ENCODE peak calls at places on chromosomes 11 and 22, in six cellular contexts. C is iPS DF 6.9, R is kidney epithelial cell, T is endodermal cell, J is HEK293T, B is T-helper 1 cell. Z is an unnamed sample.

GRCh38 chr22:33823552-33823951 is 96.7 kb downstream of the LARGE1 start:
- DNase-seq in B (no peak), J (no peak), C (no peak), R (no peak), T (no peak), Z (no peak)

GRCh38 chr22:30880181-30880601 is 88.4 kb downstream of the MORC2 start:
- DNase-seq in J (no peak), R (no peak), T (no peak), B (no peak), C (no peak), Z (no peak)

GRCh38 chr11:11513438-11513837 is 108.4 kb downstream of the GALNT18 start:
- DNase-seq in R (no peak), J (no peak), T (no peak), C (no peak), B (no peak), Z (no peak)

GRCh38 chr11:11387201-11387600 is 34.2 kb upstream of the CSNK2A3 start:
- DNase-seq in C (no peak), J (no peak), T (peak), B (no peak), R (no peak), Z (no peak)

GRCh38 chr11:117901601-117902000 is 25.1 kb upstream of the FXYD6 start:
- DNase-seq in T (peak), R (no peak), C (no peak), J (no peak), B (no peak), Z (no peak)

GRCh38 chr11:36191941-36192340 is 97.3 kb downstream of the COMMD9 start:
- DNase-seq in R (no peak), T (no peak), C (no peak), J (no peak), B (no peak), Z (no peak)

GRCh38 chr11:65958774-65959420 is 2.6 kb upstream of the SART1 start:
- DNase-seq in C (no peak), R (no peak), B (no peak), T (no peak), J (no peak), Z (peak)

GRCh38 chr11:20363500-20364411 is at the start of gene HTATIP2:
- DNase-seq in B (peak), R (no peak), J (peak), T (peak), C (no peak), Z (peak)

GRCh38 chr11:62980133-62980760 is 4.5 kb downstream of the SLC22A6 start:
- DNase-seq in T (peak), B (no peak), C (no peak), J (no peak), R (no peak), Z (peak)

GRCh38 chr11:14673824-14674432 is 30.3 kb downstream of the PDE3B start:
- DNase-seq in R (no peak), C (no peak), J (no peak), T (no peak), B (no peak), Z (no peak)

GRCh38 chr11:96084610-96085348 is 160.9 kb upstream of the MTMR2 start:
- DNase-seq in R (no peak), T (no peak), C (no peak), B (no peak), J (no peak), Z (no peak)

GRCh38 chr11:120599816-120600420 is 88.4 kb downstream of the GRIK4 start:
- DNase-seq in J (no peak), R (no peak), B (no peak), C (no peak), T (no peak), Z (no peak)

GRCh38 chr22:33024626-33025025 is 33.6 kb downstream of the SYN3 start:
- DNase-seq in J (no peak), C (no peak), R (no peak), T (no peak), B (no peak), Z (no peak)

GRCh38 chr22:43377486-43377995 is 34.3 kb upstream of the MPPED1 start:
- DNase-seq in T (peak), J (no peak), B (no peak), R (no peak), C (no peak), Z (no peak)

GRCh38 chr22:31532060-31532459 is 35.7 kb downstream of the SFI1 start:
- DNase-seq in C (no peak), R (no peak), T (peak), J (no peak), B (no peak), Z (no peak)

GRCh38 chr22:26903030-26903856 is 245.9 kb downstream of the MIAT start:
- DNase-seq in T (peak), B (no peak), C (no peak), R (no peak), J (no peak), Z (peak)

GRCh38 chr11:29019960-29020683 is 911.9 kb downstream of the METTL15 start:
- DNase-seq in B (no peak), J (no peak), C (peak), T (peak), R (no peak), Z (peak)

GRCh38 chr11:2988996-2989395 is 3.1 kb downstream of the NAP1L4 start:
- DNase-seq in C (no peak), J (no peak), R (no peak), T (no peak), B (no peak), Z (no peak)

GRCh38 chr22:32245042-32245441 is 10.1 kb downstream of the SLC5A4 start:
- DNase-seq in C (no peak), T (no peak), R (no peak), J (no peak), B (no peak), Z (no peak)

GRCh38 chr11:109853156-109853776 is 239.9 kb upstream of the ZC3H12C start:
- DNase-seq in B (no peak), C (peak), R (peak), T (no peak), J (peak), Z (peak)

GRCh38 chr22:46007848-46008261 is 30.9 kb upstream of the WNT7B start:
- DNase-seq in T (no peak), R (peak), C (no peak), B (no peak), J (no peak), Z (no peak)

GRCh38 chr11:116379185-116379828 is 393.5 kb downstream of the BUD13 start:
- DNase-seq in T (peak), R (no peak), B (no peak), J (peak), C (no peak), Z (peak)

GRCh38 chr11:41457216-41458014 is 2.0 kb downstream of the LRRC4C start:
- DNase-seq in T (no peak), B (no peak), J (no peak), R (no peak), C (no peak), Z (peak)

GRCh38 chr11:114080219-114080618 is 20.7 kb downstream of the ZBTB16 start:
- DNase-seq in T (no peak), R (no peak), B (no peak), J (no peak), C (no peak), Z (no peak)

GRCh38 chr11:36164522-36165250 is 124.5 kb downstream of the COMMD9 start:
- DNase-seq in J (no peak), B (no peak), C (no peak), R (no peak), T (no peak), Z (no peak)

GRCh38 chr11:115740365-115740764 is 236.2 kb upstream of the CADM1 start:
- DNase-seq in C (no peak), J (no peak), R (no peak), B (no peak), T (no peak), Z (no peak)

GRCh38 chr22:22576244-22576988 is 17.4 kb upstream of the PRAME start:
- DNase-seq in R (no peak), J (peak), B (no peak), T (peak), C (no peak), Z (peak)

GRCh38 chr11:74388678-74389327 is 9.4 kb downstream of the PGM2L1 start:
- DNase-seq in C (peak), J (peak), B (peak), T (peak), R (no peak), Z (peak)

GRCh38 chr11:119306373-119306890 is 10.5 kb downstream of the MCAM start:
- DNase-seq in T (no peak), B (no peak), J (no peak), R (no peak), C (no peak), Z (no peak)

GRCh38 chr22:20957691-20958440 is 9.2 kb upstream of the AIFM3 start:
- DNase-seq in J (no peak), B (no peak), R (no peak), T (peak), C (no peak), Z (peak)

GRCh38 chr11:74948546-74948897 is 369 bp downstream of the XRRA1 start:
- DNase-seq in T (no peak), J (no peak), C (no peak), R (no peak), B (no peak), Z (no peak)

GRCh38 chr11:122863704-122864326 is 18.7 kb upstream of the JHY start:
- DNase-seq in B (no peak), T (peak), R (no peak), J (peak), C (no peak), Z (peak)

GRCh38 chr11:86888164-86888977 is 66.8 kb downstream of the FZD4 start:
- DNase-seq in R (peak), J (no peak), T (no peak), C (no peak), B (no peak), Z (no peak)

GRCh38 chr11:6646631-6647281 is 8.9 kb downstream of the DCHS1 start:
- DNase-seq in B (no peak), J (no peak), C (no peak), R (no peak), T (peak), Z (peak)